ENCODE peak calls at places on chromosomes 12 and 14, in four cellular contexts. U is A549, P is K562, W is HepG2. X is an unnamed sample.

GRCh38 chr12:54980341-54980740 is 4.2 kb downstream of the TESPA1 start:
- DNase-seq in P (peak), U (no peak), W (no peak), X (no peak)

GRCh38 chr14:51302319-51303030 is 62.4 kb downstream of the TMX1 start:
- DNase-seq in P (no peak), U (no peak), W (no peak), X (no peak)

GRCh38 chr14:103445783-103446182 is 60.6 kb downstream of the MARK3 start:
- DNase-seq in W (no peak), U (no peak), P (no peak), X (no peak)

GRCh38 chr12:76020281-76020680 is 11.3 kb downstream of the PHLDA1 start:
- DNase-seq in U (peak), W (no peak), P (no peak), X (no peak)

GRCh38 chr14:104680806-104681688 is 8.4 kb upstream of the INF2 start:
- DNase-seq in W (peak), P (no peak), U (peak), X (no peak)

GRCh38 chr14:26597136-26598080 is at the start of gene NOVA1:
- DNase-seq in P (no peak), W (no peak), U (peak), X (peak)

GRCh38 chr12:75542942-75543341 is 31.5 kb upstream of the KRR1 start:
- DNase-seq in W (no peak), P (no peak), U (no peak), X (no peak)

GRCh38 chr14:54108481-54109471 is 152.2 kb upstream of the BMP4 start:
- DNase-seq in P (no peak), U (no peak), W (peak), X (no peak)

GRCh38 chr12:65655074-65655493 is 169.2 kb upstream of the HMGA2 start:
- DNase-seq in U (no peak), P (peak), W (no peak), X (no peak)

GRCh38 chr12:124013073-124013472 is 40.1 kb downstream of the ZNF664 start:
- DNase-seq in W (no peak), U (no peak), P (no peak), X (no peak)

GRCh38 chr14:93939304-93940229 is 12.4 kb downstream of the FAM181A start:
- DNase-seq in W (no peak), P (peak), U (peak), X (peak)

GRCh38 chr14:65471038-65471878 is 58.7 kb downstream of the FUT8 start:
- DNase-seq in U (no peak), P (no peak), W (no peak), X (no peak)

GRCh38 chr12:21717756-21718155 is 56.8 kb downstream of the KCNJ8 start:
- DNase-seq in U (no peak), W (no peak), P (no peak), X (no peak)

GRCh38 chr14:57408037-57408436 is 17.7 kb downstream of the NAA30 start:
- DNase-seq in P (no peak), W (no peak), U (no peak), X (no peak)

GRCh38 chr12:70982991-70983390 is 62.5 kb upstream of the PTPRR start:
- DNase-seq in P (no peak), W (no peak), U (no peak), X (no peak)

GRCh38 chr14:31255286-31255685 is 47.7 kb upstream of the HECTD1 start:
- DNase-seq in W (no peak), U (no peak), P (no peak), X (no peak)

GRCh38 chr14:62138593-62138992 is 376.4 kb downstream of the SNAPC1 start:
- DNase-seq in W (no peak), P (no peak), U (no peak), X (no peak)

GRCh38 chr14:91214306-91214705 is 30.2 kb downstream of the GPR68 start:
- DNase-seq in P (no peak), W (no peak), U (no peak), X (no peak)

GRCh38 chr14:32430326-32430725 is 101.2 kb downstream of the AKAP6 start:
- DNase-seq in P (peak), W (no peak), U (no peak), X (no peak)

DNA sequence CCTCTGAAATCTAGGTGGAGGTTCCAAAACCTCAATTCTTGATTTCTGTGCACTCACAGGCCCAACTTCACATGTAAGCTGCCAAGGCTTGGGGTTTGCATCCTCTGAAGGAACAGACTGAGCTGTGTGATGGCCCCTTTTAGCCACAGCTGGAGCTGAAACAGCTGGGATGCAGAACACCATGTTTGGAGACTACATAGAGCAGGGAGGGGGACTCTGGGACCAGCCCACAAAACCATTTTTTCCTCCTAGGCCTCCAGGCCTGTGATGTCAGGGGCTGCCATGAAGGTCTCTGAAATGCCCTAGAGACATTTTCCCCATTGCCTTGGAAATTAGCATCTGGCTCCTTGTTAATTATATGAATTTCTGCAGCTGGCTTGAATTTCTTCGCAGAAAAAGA is 1025.9 kb upstream of the NOVA1 start:
- DNase-seq in U (no peak), W (no peak), P (no peak), X (no peak)
- TF ChIP-seq NR3C1 in U (no peak), W (no peak), P (no peak), X (no peak)

GRCh38 chr12:77131977-77132490 is 66.7 kb upstream of the E2F7 start:
- DNase-seq in W (no peak), P (no peak), U (no peak), X (no peak)
- TF ChIP-seq CTCF in W (no peak), P (no peak), U (no peak), X (no peak)

DNA sequence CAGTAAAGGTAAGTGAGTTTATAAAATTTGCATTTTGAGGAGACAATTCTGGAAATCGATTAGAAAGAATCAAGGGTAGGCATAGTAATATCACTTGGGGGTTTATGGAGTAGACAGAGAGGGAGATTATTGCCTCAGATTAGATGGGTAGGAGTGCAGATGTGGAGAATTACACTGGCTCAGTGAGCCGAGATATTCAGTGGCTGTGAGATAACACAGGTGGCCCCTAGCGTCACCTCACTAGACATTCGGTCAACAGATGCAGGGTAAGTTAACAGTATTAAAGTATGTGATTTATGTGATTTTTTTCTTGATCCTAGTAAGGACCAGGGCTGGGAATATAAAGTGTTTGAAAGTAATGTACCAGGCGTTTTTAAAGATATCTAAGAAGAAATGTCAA is 39.6 kb upstream of the KLRD1 start:
- DNase-seq in W (no peak), U (no peak), P (no peak), X (no peak)
- TF ChIP-seq NR3C1 in W (no peak), U (no peak), P (no peak), X (no peak)

GRCh38 chr14:74508292-74508731 is 14.7 kb downstream of the ISCA2 start:
- DNase-seq in W (peak), U (no peak), P (no peak), X (peak)
- TF ChIP-seq CTCF in W (peak), U (peak), P (peak), X (no peak)

GRCh38 chr12:117433878-117434277 is 72.5 kb upstream of the NOS1 start:
- DNase-seq in W (no peak), U (no peak), P (no peak), X (no peak)
- TF ChIP-seq NR3C1 in W (no peak), U (no peak), P (no peak), X (no peak)

GRCh38 chr12:67451206-67451605 is 182.0 kb downstream of the CAND1 start:
- DNase-seq in P (no peak), W (no peak), U (no peak), X (no peak)
- TF ChIP-seq CTCF in P (no peak), W (no peak), U (no peak), X (no peak)

GRCh38 chr12:121132601-121133481 is at the start of gene P2RX7:
- DNase-seq in U (peak), P (peak), W (no peak), X (peak)
- TF ChIP-seq NR3C1 in U (no peak), P (no peak), W (no peak), X (no peak)

GRCh38 chr12:51590347-51591019 is 550 bp upstream of the SCN8A start:
- DNase-seq in W (peak), U (peak), P (peak), X (peak)
- TF ChIP-seq CTCF in W (peak), U (peak), P (peak), X (peak)